ENCODE peak calls at places on chromosomes 12 and 14, in seven cellular contexts. One of them, this sample, is unnamed.

GRCh38 chr14:65360144-65360784 is 52.3 kb upstream of the FUT8 start:
- DNase-seq in NAMALWA: no peak
- DNase-seq in heart right ventricle: no peak
- DNase-seq in NCI-H226: peak; percentile 11
- DNase-seq in stimulated activated CD8-positive, alpha-beta memory T cell treated with anti-CD3 and anti-CD28 coated beads, Interleukin-15, amount 100 ng/mL, for 1 hour: no peak
- DNase-seq in pancreas: no peak
- DNase-seq in T-helper 2 cell: no peak
- DNase-seq in this sample: no peak

GRCh38 chr14:98171654-98172053 is 1100.3 kb downstream of the BCL11B start:
- DNase-seq in pancreas: no peak
- DNase-seq in heart right ventricle: no peak
- DNase-seq in T-helper 2 cell: no peak
- DNase-seq in stimulated activated CD8-positive, alpha-beta memory T cell treated with anti-CD3 and anti-CD28 coated beads, Interleukin-15, amount 100 ng/mL, for 1 hour: no peak
- DNase-seq in NCI-H226: no peak
- DNase-seq in NAMALWA: no peak
- DNase-seq in this sample: no peak

GRCh38 chr12:8612629-8613028 is at the start of gene AICDA:
- DNase-seq in stimulated activated CD8-positive, alpha-beta memory T cell treated with anti-CD3 and anti-CD28 coated beads, Interleukin-15, amount 100 ng/mL, for 1 hour: no peak
- DNase-seq in heart right ventricle: no peak
- DNase-seq in pancreas: no peak
- DNase-seq in NCI-H226: no peak
- DNase-seq in T-helper 2 cell: no peak
- DNase-seq in NAMALWA: peak; percentile 85
- DNase-seq in this sample: no peak

GRCh38 chr14:53432378-53432802 is 279.3 kb upstream of the DDHD1 start:
- DNase-seq in NCI-H226: peak; percentile 52
- DNase-seq in stimulated activated CD8-positive, alpha-beta memory T cell treated with anti-CD3 and anti-CD28 coated beads, Interleukin-15, amount 100 ng/mL, for 1 hour: no peak
- DNase-seq in T-helper 2 cell: no peak
- DNase-seq in heart right ventricle: no peak
- DNase-seq in pancreas: no peak
- DNase-seq in NAMALWA: peak; percentile 40
- DNase-seq in this sample: peak; percentile 4

GRCh38 chr14:92473261-92473946 is 40.2 kb upstream of the RIN3 start:
- DNase-seq in NCI-H226: no peak
- DNase-seq in heart right ventricle: no peak
- DNase-seq in T-helper 2 cell: no peak
- DNase-seq in NAMALWA: no peak
- DNase-seq in pancreas: no peak
- DNase-seq in stimulated activated CD8-positive, alpha-beta memory T cell treated with anti-CD3 and anti-CD28 coated beads, Interleukin-15, amount 100 ng/mL, for 1 hour: no peak
- DNase-seq in this sample: no peak

GRCh38 chr12:31874961-31875608 is 84.1 kb upstream of the RESF1 start:
- DNase-seq in T-helper 2 cell: peak; percentile 66
- DNase-seq in NCI-H226: peak; percentile 52
- DNase-seq in stimulated activated CD8-positive, alpha-beta memory T cell treated with anti-CD3 and anti-CD28 coated beads, Interleukin-15, amount 100 ng/mL, for 1 hour: peak; percentile 30
- DNase-seq in pancreas: peak; percentile 57
- DNase-seq in NAMALWA: peak; percentile 44
- DNase-seq in heart right ventricle: peak; percentile 41
- DNase-seq in this sample: no peak

GRCh38 chr14:91372680-91373495 is 44.7 kb downstream of the CCDC88C start:
- DNase-seq in NCI-H226: no peak
- DNase-seq in heart right ventricle: no peak
- DNase-seq in pancreas: no peak
- DNase-seq in T-helper 2 cell: peak; percentile 70
- DNase-seq in NAMALWA: peak; percentile 82
- DNase-seq in stimulated activated CD8-positive, alpha-beta memory T cell treated with anti-CD3 and anti-CD28 coated beads, Interleukin-15, amount 100 ng/mL, for 1 hour: no peak
- DNase-seq in this sample: peak; percentile 78

GRCh38 chr14:22614240-22614799 is 16.2 kb downstream of the ABHD4 start:
- DNase-seq in T-helper 2 cell: no peak
- DNase-seq in pancreas: no peak
- DNase-seq in heart right ventricle: no peak
- DNase-seq in stimulated activated CD8-positive, alpha-beta memory T cell treated with anti-CD3 and anti-CD28 coated beads, Interleukin-15, amount 100 ng/mL, for 1 hour: no peak
- DNase-seq in NAMALWA: peak; percentile 24
- DNase-seq in NCI-H226: peak; percentile 94
- DNase-seq in this sample: peak; percentile 79

GRCh38 chr12:49189731-49190314 is 943 bp upstream of the TUBA1A start:
- DNase-seq in heart right ventricle: no peak
- DNase-seq in stimulated activated CD8-positive, alpha-beta memory T cell treated with anti-CD3 and anti-CD28 coated beads, Interleukin-15, amount 100 ng/mL, for 1 hour: no peak
- DNase-seq in T-helper 2 cell: no peak
- DNase-seq in NAMALWA: no peak
- DNase-seq in pancreas: no peak
- DNase-seq in NCI-H226: no peak
- DNase-seq in this sample: no peak

GRCh38 chr14:76430475-76430980 is 54.6 kb downstream of the ESRRB start:
- DNase-seq in pancreas: no peak
- DNase-seq in T-helper 2 cell: no peak
- DNase-seq in stimulated activated CD8-positive, alpha-beta memory T cell treated with anti-CD3 and anti-CD28 coated beads, Interleukin-15, amount 100 ng/mL, for 1 hour: no peak
- DNase-seq in heart right ventricle: no peak
- DNase-seq in NAMALWA: no peak
- DNase-seq in NCI-H226: no peak
- DNase-seq in this sample: no peak